ENCODE peak calls at places on chromosomes 4 and X, in five cellular contexts. Y is activated naive CD4-positive, alpha-beta T cell treated with Interleukin-2 at 50 U/mL for 16 hours; X is fibroblast of pulmonary artery; M is NCI-H69; D is A172. Z is an unnamed sample.

GRCh38 chrX:22314211-22314610 is 41.5 kb downstream of the CBLL2 start:
- DNase-seq in Y (no peak), X (peak), M (no peak), D (peak), Z (no peak)

GRCh38 chrX:147602297-147602696 is 309.4 kb upstream of the FMR1 start:
- DNase-seq in Y (no peak), X (no peak), M (no peak), D (peak), Z (no peak)

GRCh38 chrX:150282953-150283352 is 80.2 kb upstream of the MAMLD1 start:
- DNase-seq in Y (no peak), X (no peak), M (no peak), D (no peak), Z (no peak)

GRCh38 chr4:2535386-2536192 is 858 bp upstream of the FAM193A start:
- DNase-seq in Y (peak), X (peak), M (peak), D (peak), Z (peak)

GRCh38 chrX:76428243-76429130 is 977 bp downstream of the MAGEE1 start:
- DNase-seq in Y (peak), X (no peak), M (no peak), D (no peak), Z (peak)

GRCh38 chr4:123505077-123505456 is 108.5 kb downstream of the SPRY1 start:
- DNase-seq in Y (no peak), X (peak), M (peak), D (no peak), Z (no peak)

GRCh38 chr4:150415213-150415612 is 166.7 kb upstream of the MAB21L2 start:
- DNase-seq in Y (no peak), X (no peak), M (peak), D (no peak), Z (no peak)

GRCh38 chr4:145580906-145581305 is 38.3 kb upstream of the MMAA start:
- DNase-seq in Y (no peak), X (no peak), M (no peak), D (no peak), Z (no peak)

GRCh38 chrX:43870011-43870410 is 12.2 kb downstream of the MAOB start:
- DNase-seq in Y (no peak), X (peak), M (no peak), D (no peak), Z (no peak)

GRCh38 chrX:55709735-55710134 is 7.8 kb upstream of the RRAGB start:
- DNase-seq in Y (no peak), X (no peak), M (no peak), D (no peak), Z (no peak)

GRCh38 chr4:114378306-114378903 is 220.2 kb upstream of the UGT8 start:
- DNase-seq in Y (no peak), X (peak), M (peak), D (peak), Z (no peak)

GRCh38 chr4:139814285-139815015 is 148.8 kb downstream of the MGST2 start:
- DNase-seq in Y (no peak), X (peak), M (peak), D (peak), Z (peak)

GRCh38 chrX:115362334-115363095 is 73.0 kb downstream of the LUZP4 start:
- DNase-seq in Y (no peak), X (no peak), M (peak), D (no peak), Z (no peak)

GRCh38 chrX:155086202-155086840 is 15.0 kb downstream of the BRCC3 start:
- DNase-seq in Y (peak), X (peak), M (peak), D (peak), Z (peak)

GRCh38 chr4:151468715-151469696 is 60.0 kb downstream of the FHIP1A start:
- DNase-seq in Y (no peak), X (no peak), M (no peak), D (peak), Z (no peak)

GRCh38 chr4:81504685-81505598 is 33.2 kb upstream of the RASGEF1B start:
- DNase-seq in Y (peak), X (no peak), M (no peak), D (no peak), Z (no peak)

GRCh38 chr4:184457530-184458249 is 16.7 kb downstream of the IRF2 start:
- DNase-seq in Y (no peak), X (no peak), M (no peak), D (no peak), Z (no peak)

GRCh38 chrX:154059231-154059630 is 38.3 kb downstream of the MECP2 start:
- DNase-seq in Y (no peak), X (no peak), M (no peak), D (no peak), Z (no peak)

GRCh38 chrX:116862340-116862739 is 399.6 kb upstream of the CT83 start:
- DNase-seq in Y (no peak), X (no peak), M (no peak), D (no peak), Z (no peak)

GRCh38 chr4:149605601-149606378 is 209.9 kb downstream of the IQCM start:
- DNase-seq in Y (no peak), X (peak), M (no peak), D (no peak), Z (no peak)

GRCh38 chr4:57710053-57710452 is 599.9 kb upstream of the IGFBP7 start:
- DNase-seq in Y (no peak), X (no peak), M (no peak), D (no peak), Z (no peak)

GRCh38 chrX:10415704-10416001 is 204.7 kb downstream of the MID1 start:
- DNase-seq in Y (no peak), X (peak), M (no peak), D (peak), Z (no peak)

GRCh38 chr4:184795214-184795844 is 30.4 kb downstream of the ACSL1 start:
- DNase-seq in Y (no peak), X (no peak), M (no peak), D (no peak), Z (no peak)

GRCh38 chrX:123626962-123627361 is 105.9 kb downstream of the THOC2 start:
- DNase-seq in Y (no peak), X (peak), M (no peak), D (peak), Z (no peak)

GRCh38 chr4:180798016-180798574 is 1445.1 kb upstream of the TENM3 start:
- DNase-seq in Y (no peak), X (no peak), M (peak), D (no peak), Z (no peak)

GRCh38 chr4:174041555-174042110 is 241.8 kb downstream of the FBXO8 start:
- DNase-seq in Y (no peak), X (no peak), M (peak), D (no peak), Z (no peak)

GRCh38 chr4:1348746-1349145 is 1.7 kb downstream of the UVSSA start:
- DNase-seq in Y (no peak), X (no peak), M (no peak), D (no peak), Z (no peak)

GRCh38 chrX:118271770-118272169 is 74.1 kb upstream of the WDR44 start:
- DNase-seq in Y (no peak), X (peak), M (peak), D (no peak), Z (peak)

GRCh38 chrX:70322784-70323183 is 32.9 kb downstream of the KIF4A start:
- DNase-seq in Y (no peak), X (no peak), M (no peak), D (no peak), Z (no peak)

GRCh38 chrX:118990512-118991227 is 16.3 kb downstream of the LONRF3 start:
- DNase-seq in Y (no peak), X (no peak), M (no peak), D (no peak), Z (no peak)

GRCh38 chr4:169417629-169418282 is 147.0 kb upstream of the SH3RF1 start:
- DNase-seq in Y (no peak), X (peak), M (no peak), D (no peak), Z (no peak)

GRCh38 chr4:40316782-40317635 is 18.1 kb upstream of the CHRNA9 start:
- DNase-seq in Y (peak), X (peak), M (no peak), D (peak), Z (peak)

GRCh38 chr4:141713185-141713584 is 76.8 kb downstream of the IL15 start:
- DNase-seq in Y (no peak), X (no peak), M (no peak), D (peak), Z (no peak)

GRCh38 chr4:25908491-25908901 is 5.5 kb upstream of the SMIM20 start:
- DNase-seq in Y (no peak), X (peak), M (peak), D (peak), Z (no peak)